ENCODE peak calls at places on chromosomes 2 and 18, in eight cellular contexts. K is activated B cell treated with CpG ODN at 0.5 μM for 24 hours, F is PC-3, R is esophagus squamous epithelium, D is cardiac fibroblast, Y is A549, W is HFF-Myc, B is tibial artery. A is an unnamed sample.

GRCh38 chr2:224947566-224947965 is 94.7 kb downstream of the DOCK10 start:
- DNase-seq in K (no peak), F (no peak), R (no peak), D (no peak), Y (no peak), W (no peak), B (no peak), A (no peak)

GRCh38 chr2:21165350-21165749 is 41.6 kb downstream of the TDRD15 start:
- DNase-seq in K (no peak), F (peak; percentile 5), R (no peak), D (peak; percentile 7), Y (no peak), W (no peak), B (no peak), A (no peak)

GRCh38 chr2:145184741-145185671 is 665.1 kb upstream of the ZEB2 start:
- DNase-seq in K (no peak), F (no peak), R (no peak), D (peak; percentile 27), Y (no peak), W (peak; percentile 74), B (no peak), A (no peak)

GRCh38 chr18:58721586-58722160 is 50.4 kb downstream of the MALT1 start:
- DNase-seq in K (no peak), F (no peak), R (no peak), D (peak; percentile 2), Y (no peak), W (no peak), B (no peak), A (no peak)

GRCh38 chr2:134912406-134912805 is 6.2 kb upstream of the CCNT2 start:
- DNase-seq in K (no peak), F (peak; percentile 86), R (no peak), D (peak; percentile 78), Y (no peak), W (no peak), B (no peak), A (no peak)

GRCh38 chr2:45874324-45874723 is 222.8 kb downstream of the PRKCE start:
- DNase-seq in K (no peak), F (peak; percentile 19), R (no peak), D (no peak), Y (no peak), W (no peak), B (peak; percentile 92), A (no peak)

GRCh38 chr18:73945130-73945792 is 202.4 kb downstream of the FBXO15 start:
- DNase-seq in K (no peak), F (peak; percentile 53), R (no peak), D (peak; percentile 4), Y (no peak), W (no peak), B (no peak), A (no peak)

GRCh38 chr2:224039080-224039769 is at the start of gene SERPINE2:
- DNase-seq in K (peak; percentile 37), F (peak; percentile 69), R (no peak), D (peak; percentile 63), Y (peak; percentile 91), W (peak; percentile 39), B (peak; percentile 74), A (peak; percentile 61)

GRCh38 chr2:113116100-113116958 is 11.1 kb upstream of the IL1RN start:
- DNase-seq in K (peak; percentile 28), F (peak; percentile 72), R (no peak), D (peak; percentile 27), Y (no peak), W (no peak), B (no peak), A (no peak)

GRCh38 chr18:54444309-54444914 is 86.7 kb downstream of the C18orf54 start:
- DNase-seq in K (no peak), F (peak; percentile 76), R (no peak), D (peak; percentile 73), Y (peak; percentile 6), W (peak; percentile 26), B (no peak), A (peak; percentile 57)

GRCh38 chr2:43560231-43560547 is 35.6 kb downstream of the THADA start:
- DNase-seq in K (no peak), F (no peak), R (no peak), D (no peak), Y (no peak), W (no peak), B (no peak), A (no peak)

GRCh38 chr2:20148411-20148810 is 76.5 kb downstream of the SDC1 start:
- DNase-seq in K (no peak), F (no peak), R (no peak), D (no peak), Y (no peak), W (no peak), B (no peak), A (no peak)

GRCh38 chr18:8162797-8163196 is 446.4 kb upstream of the RAB12 start:
- DNase-seq in K (no peak), F (peak; percentile 61), R (no peak), D (no peak), Y (no peak), W (no peak), B (no peak), A (no peak)

GRCh38 chr18:32768646-32769206 is 4.1 kb downstream of the KLHL14 start:
- DNase-seq in K (no peak), F (no peak), R (no peak), D (no peak), Y (no peak), W (no peak), B (no peak), A (no peak)

GRCh38 chr2:11547912-11548497 is 14.2 kb downstream of the GREB1 start:
- DNase-seq in K (no peak), F (no peak), R (no peak), D (no peak), Y (no peak), W (no peak), B (no peak), A (no peak)

GRCh38 chr2:88739985-88740600 is 48.6 kb downstream of the RPIA start:
- DNase-seq in K (peak; percentile 62), F (peak; percentile 80), R (no peak), D (peak; percentile 84), Y (peak; percentile 64), W (peak; percentile 62), B (no peak), A (peak; percentile 69)

GRCh38 chr2:214311031-214311533 is 99.8 kb upstream of the VWC2L start:
- DNase-seq in K (no peak), F (no peak), R (no peak), D (no peak), Y (no peak), W (no peak), B (no peak), A (no peak)

GRCh38 chr2:235300368-235301201 is 193.3 kb upstream of the AGAP1 start:
- DNase-seq in K (no peak), F (no peak), R (no peak), D (peak; percentile 74), Y (no peak), W (peak; percentile 47), B (no peak), A (no peak)

GRCh38 chr2:163132850-163133249 is 294.3 kb upstream of the KCNH7 start:
- DNase-seq in K (no peak), F (peak; percentile 43), R (no peak), D (peak; percentile 35), Y (peak; percentile 1), W (no peak), B (no peak), A (no peak)

GRCh38 chr2:119338826-119339561 is 27.6 kb downstream of the C2orf76 start:
- DNase-seq in K (no peak), F (no peak), R (no peak), D (no peak), Y (no peak), W (no peak), B (no peak), A (no peak)

GRCh38 chr2:214135966-214136365 is 274.9 kb upstream of the VWC2L start:
- DNase-seq in K (no peak), F (peak; percentile 81), R (no peak), D (no peak), Y (no peak), W (no peak), B (no peak), A (no peak)

GRCh38 chr18:76266226-76266991 is 228.6 kb downstream of the ZNF516 start:
- DNase-seq in K (no peak), F (no peak), R (no peak), D (no peak), Y (no peak), W (no peak), B (no peak), A (no peak)

GRCh38 chr2:59398081-59398480 is 1155.4 kb downstream of the BCL11A start:
- DNase-seq in K (no peak), F (no peak), R (no peak), D (no peak), Y (no peak), W (no peak), B (no peak), A (no peak)

GRCh38 chr2:105398522-105399206 is at the start of gene FHL2:
- DNase-seq in K (peak; percentile 48), F (peak; percentile 83), R (no peak), D (peak; percentile 83), Y (peak; percentile 62), W (no peak), B (peak; percentile 86), A (peak; percentile 63)
- TF ChIP-seq CTCF in K (no peak), F (peak; percentile 51), R (no peak), D (peak; percentile 25), Y (peak; percentile 35), W (peak; percentile 28), B (peak; percentile 57), A (peak; percentile 62)

DNA sequence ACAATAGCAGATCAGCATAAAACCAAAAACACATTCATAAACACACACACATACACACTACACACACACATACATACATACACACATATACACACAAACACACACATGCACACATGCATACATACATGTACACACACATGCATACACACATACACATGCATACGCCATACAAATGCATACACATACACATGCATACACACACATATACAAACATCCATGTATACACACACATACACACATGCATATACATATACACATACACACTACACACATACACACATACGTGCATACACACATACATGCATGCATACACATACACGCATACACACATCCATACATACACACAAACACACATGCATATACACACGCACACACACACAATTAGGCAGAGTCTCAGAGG is 490.1 kb downstream of the TNS1 start:
- DNase-seq in K (no peak), F (no peak), R (no peak), D (no peak), Y (no peak), W (no peak), B (no peak), A (no peak)
- TF ChIP-seq CTCF in K (no peak), F (no peak), R (no peak), D (no peak), Y (no peak), W (no peak), B (no peak), A (no peak)

DNA sequence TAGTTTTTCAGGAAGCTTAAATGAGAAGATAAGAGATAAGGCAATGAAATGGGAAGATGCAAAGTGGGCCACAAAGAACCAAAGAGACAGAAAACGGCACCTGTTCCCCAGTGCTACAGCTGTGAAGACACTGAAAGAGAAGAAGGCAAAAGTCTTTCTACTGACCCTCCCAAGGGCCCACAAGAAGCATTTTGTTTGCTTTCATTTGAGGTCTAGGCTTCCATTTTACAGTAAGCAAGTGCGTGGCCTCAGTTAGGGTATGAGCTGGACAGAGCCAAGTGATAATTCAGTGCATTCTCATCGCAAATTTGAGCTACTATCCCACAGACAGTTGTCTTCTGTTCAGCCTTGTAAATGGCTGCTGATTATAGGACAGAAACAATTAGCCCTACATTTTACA is 53.4 kb upstream of the STK17B start:
- DNase-seq in K (no peak), F (no peak), R (no peak), D (no peak), Y (no peak), W (no peak), B (no peak), A (no peak)
- TF ChIP-seq CTCF in K (no peak), F (no peak), R (no peak), D (no peak), Y (no peak), W (no peak), B (no peak), A (no peak)

GRCh38 chr2:1789610-1790009 is 45.3 kb upstream of the PXDN start:
- DNase-seq in K (no peak), F (no peak), R (no peak), D (no peak), Y (no peak), W (no peak), B (no peak), A (no peak)
- TF ChIP-seq CTCF in K (no peak), F (peak; percentile 42), R (no peak), D (peak; percentile 4), Y (no peak), W (peak; percentile 16), B (no peak), A (no peak)

A was measured in neural crest cell.